ENCODE peak calls at places on chromosomes 12 and 14, in four cellular contexts. N is GM12878, Y is K562, B is HepG2. E is an unnamed sample.

GRCh38 chr12:107393043-107393725 is 292.4 kb upstream of the PWP1 start:
- DNase-seq in B (no peak), N (no peak), Y (no peak), E (no peak)

GRCh38 chr12:27821259-27821973 is 41.4 kb upstream of the MANSC4 start:
- DNase-seq in B (peak), Y (peak), N (peak), E (peak)

GRCh38 chr12:102024765-102025164 is 37.0 kb downstream of the WASHC3 start:
- DNase-seq in N (no peak), B (no peak), Y (no peak), E (no peak)

GRCh38 chr14:31127690-31128089 is 79.9 kb downstream of the HECTD1 start:
- DNase-seq in N (no peak), B (peak), Y (no peak), E (no peak)

GRCh38 chr14:23237772-23238594 is at the start of gene RNF212B:
- DNase-seq in N (no peak), B (peak), Y (peak), E (peak)

GRCh38 chr14:25111061-25111601 is 61.2 kb upstream of the STXBP6 start:
- DNase-seq in Y (no peak), B (peak), N (no peak), E (no peak)

GRCh38 chr14:96117997-96118790 is 79.0 kb downstream of the C14orf132 start:
- DNase-seq in Y (no peak), B (no peak), N (no peak), E (no peak)

GRCh38 chr14:72291908-72292688 is 359.9 kb downstream of the RGS6 start:
- DNase-seq in B (peak), N (peak), Y (peak), E (peak)

GRCh38 chr12:6538420-6539275 is 4.3 kb downstream of the GAPDH start:
- DNase-seq in Y (peak), N (no peak), B (peak), E (no peak)

GRCh38 chr12:130742716-130743115 is 26.6 kb upstream of the RIMBP2 start:
- DNase-seq in B (no peak), Y (no peak), N (no peak), E (no peak)

GRCh38 chr12:109612975-109613502 is 39.4 kb downstream of the MVK start:
- DNase-seq in N (no peak), Y (peak), B (peak), E (peak)
- TF ChIP-seq ETV6 in N (no peak), Y (no peak), B (no peak), E (no peak)

GRCh38 chr12:47945341-47945728 is 18.1 kb upstream of the TMEM106C start:
- DNase-seq in N (no peak), Y (no peak), B (no peak), E (no peak)

GRCh38 chr12:47944685-47945340 is 18.6 kb upstream of the TMEM106C start:
- DNase-seq in N (no peak), Y (no peak), B (no peak), E (no peak)

GRCh38 chr12:47942327-47943230 is 20.8 kb upstream of the TMEM106C start:
- DNase-seq in Y (peak), N (no peak), B (peak), E (peak)

GRCh38 chr12:47941475-47942326 is 21.7 kb upstream of the TMEM106C start:
- DNase-seq in N (no peak), B (no peak), Y (no peak), E (no peak)

DNA sequence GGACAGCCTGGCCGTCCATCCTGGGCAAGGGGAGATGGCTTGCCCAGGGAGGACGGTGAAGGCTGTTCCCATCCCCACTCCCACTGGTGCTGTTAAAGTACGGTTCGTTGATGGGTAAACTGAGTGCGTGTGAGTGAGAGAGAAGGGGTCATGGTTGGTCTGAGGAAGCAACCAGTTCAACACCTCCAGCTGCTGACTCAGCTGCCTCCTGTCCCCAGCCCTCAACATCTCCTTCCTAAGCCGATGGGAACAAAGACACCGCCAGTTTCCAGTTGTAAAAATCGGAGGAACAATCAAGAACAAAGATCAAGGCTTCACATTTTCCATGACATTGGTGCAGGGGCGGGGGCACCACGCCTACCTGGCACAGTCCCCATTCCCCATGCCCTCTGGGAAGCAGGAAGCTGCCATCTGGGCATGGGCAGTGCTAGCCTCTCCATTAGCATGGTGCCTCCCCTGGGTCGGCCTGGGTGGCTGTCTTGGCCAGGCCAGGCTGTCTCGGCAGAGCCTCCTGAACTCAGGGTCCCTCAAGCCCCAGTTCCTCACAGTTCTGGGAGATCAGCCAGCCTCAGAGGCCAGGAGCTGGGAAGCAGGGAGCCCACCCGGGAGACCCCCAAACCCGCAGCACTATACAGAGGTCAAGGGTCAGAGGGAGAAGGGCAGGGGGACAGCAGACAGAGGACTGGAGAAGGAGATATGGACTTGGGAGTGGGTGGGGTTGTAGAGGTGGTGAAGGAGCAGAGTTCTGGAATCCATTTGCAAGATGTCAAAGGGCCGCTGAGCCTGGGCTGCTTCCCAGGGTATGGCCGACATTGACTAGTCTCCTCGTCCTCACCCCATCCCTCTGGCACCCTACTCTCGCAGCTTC is 19.7 kb upstream of the TMEM106C start:
- DNase-seq in N (no peak), B (peak), Y (no peak), E (no peak)
- TF ChIP-seq ETV6 in N (no peak), B (no peak), Y (no peak), E (no peak)

GRCh38 chr14:75267141-75267601 is 11.5 kb upstream of the FOS start:
- DNase-seq in N (no peak), B (no peak), Y (no peak), E (no peak)
- TF ChIP-seq ETV6 in N (no peak), B (no peak), Y (no peak), E (no peak)

DNA sequence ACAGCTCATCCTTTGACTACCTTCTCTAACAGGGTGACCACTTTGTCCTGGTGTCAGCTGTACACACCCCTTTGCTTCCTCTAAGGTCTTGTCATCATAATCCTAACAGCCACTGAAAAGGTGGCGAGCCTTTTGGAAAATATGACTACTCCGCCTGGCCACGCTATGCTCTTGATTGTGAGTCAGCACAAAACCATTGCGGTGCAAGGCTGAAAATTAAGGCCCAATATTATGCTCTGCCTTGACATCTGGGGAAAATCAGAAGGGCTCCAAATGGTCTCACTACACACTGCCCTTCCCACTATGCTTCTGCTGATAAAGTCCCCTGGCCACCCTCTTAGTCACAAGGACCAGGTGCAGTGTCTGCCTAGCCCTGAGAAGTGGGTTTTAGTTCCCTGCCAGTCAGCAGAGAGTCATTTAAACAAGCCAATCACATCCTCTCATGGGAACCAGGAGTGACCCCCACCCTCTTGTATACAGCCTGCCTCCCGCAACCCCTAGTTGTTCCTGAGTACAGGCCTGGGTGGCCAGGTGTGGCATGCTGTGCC is 34.3 kb downstream of the FGD6 start:
- DNase-seq in B (no peak), N (no peak), Y (peak), E (no peak)
- TF ChIP-seq ETV6 in B (no peak), N (no peak), Y (no peak), E (no peak)

GRCh38 chr14:74257988-74258704 is 18.9 kb downstream of the VSX2 start:
- DNase-seq in Y (no peak), B (no peak), N (no peak), E (no peak)

GRCh38 chr14:74258705-74259035 is 19.4 kb downstream of the VSX2 start:
- DNase-seq in Y (no peak), B (no peak), N (no peak), E (no peak)

GRCh38 chr14:74255281-74255680 is 16.0 kb downstream of the VSX2 start:
- DNase-seq in Y (no peak), B (no peak), N (no peak), E (no peak)

GRCh38 chr14:74259513-74259912 is 20.3 kb downstream of the VSX2 start:
- DNase-seq in N (no peak), Y (no peak), B (no peak), E (no peak)

GRCh38 chr14:74257078-74257987 is 18.1 kb downstream of the VSX2 start:
- DNase-seq in Y (peak), N (no peak), B (no peak), E (peak)
- TF ChIP-seq ETV6 in Y (no peak), N (no peak), B (no peak), E (no peak)